ENCODE peak calls at places on chromosomes 2 and 18, in seven cellular contexts. Y, Z, X, H, D, L and U are unnamed samples.

GRCh38 chr18:59697236-59697932 is at the start of gene CCBE1:
- DNase-seq in Y (peak), Z (peak), X (no peak), H (peak), D (peak), L (peak), U (peak)

GRCh38 chr2:516131-516530 is 161.1 kb downstream of the TMEM18 start:
- DNase-seq in Y (peak), Z (no peak), X (no peak), H (no peak), D (no peak), L (no peak), U (no peak)

GRCh38 chr18:58572181-58572580 is 56.7 kb downstream of the ALPK2 start:
- DNase-seq in Y (no peak), Z (no peak), X (peak), H (peak), D (no peak), L (no peak), U (no peak)

GRCh38 chr2:146576301-146576700 is 1268.5 kb upstream of the ACVR2A start:
- DNase-seq in Y (no peak), Z (no peak), X (no peak), H (no peak), D (no peak), L (no peak), U (no peak)

GRCh38 chr2:26018184-26018716 is 15.6 kb upstream of the RAB10 start:
- DNase-seq in Y (peak), Z (peak), X (peak), H (peak), D (peak), L (peak), U (no peak)

GRCh38 chr18:48575301-48575657 is 36.4 kb downstream of the CTIF start:
- DNase-seq in Y (no peak), Z (no peak), X (no peak), H (no peak), D (no peak), L (no peak), U (no peak)

GRCh38 chr18:77422974-77423373 is 173.3 kb downstream of the GALR1 start:
- DNase-seq in Y (no peak), Z (no peak), X (no peak), H (no peak), D (no peak), L (no peak), U (no peak)

GRCh38 chr2:10629819-10630532 is 59.8 kb downstream of the NOL10 start:
- DNase-seq in Y (no peak), Z (no peak), X (no peak), H (no peak), D (no peak), L (no peak), U (no peak)

GRCh38 chr2:78718483-78718882 is 307.0 kb upstream of the REG3G start:
- DNase-seq in Y (no peak), Z (no peak), X (no peak), H (peak), D (no peak), L (no peak), U (no peak)

GRCh38 chr2:188684795-188685194 is 289.4 kb upstream of the COL3A1 start:
- DNase-seq in Y (no peak), Z (no peak), X (no peak), H (no peak), D (no peak), L (no peak), U (no peak)

GRCh38 chr2:23578964-23579671 is 194.1 kb downstream of the KLHL29 start:
- DNase-seq in Y (no peak), Z (no peak), X (no peak), H (no peak), D (no peak), L (no peak), U (no peak)

GRCh38 chr2:189851174-189851826 is 67.0 kb downstream of the PMS1 start:
- DNase-seq in Y (no peak), Z (no peak), X (no peak), H (no peak), D (no peak), L (no peak), U (no peak)